ENCODE peak calls at places on chromosome X, in six cellular contexts. B is lower lobe of right lung, D is mucosa of descending colon, J is endothelial cell, F is neural crest cell, R is AG04450. H is an unnamed sample.

GRCh38 chrX:39981946-39982345 is 115.8 kb downstream of the BCOR start:
- DNase-seq in B (no peak), D (no peak), J (no peak), F (no peak), R (no peak), H (no peak)

GRCh38 chrX:133550665-133551064 is 135.4 kb upstream of the GPC4 start:
- DNase-seq in B (no peak), D (no peak), J (no peak), F (no peak), R (no peak), H (no peak)

GRCh38 chrX:149629730-149630387 is 1.7 kb downstream of the TMEM185A start:
- DNase-seq in B (no peak), D (no peak), J (no peak), F (no peak), R (no peak), H (no peak)

GRCh38 chrX:41588271-41588670 is 100.5 kb upstream of the GPR34 start:
- DNase-seq in B (no peak), D (no peak), J (no peak), F (no peak), R (no peak), H (no peak)

GRCh38 chrX:77276742-77277141 is 170.4 kb upstream of the FGF16 start:
- DNase-seq in B (no peak), D (no peak), J (no peak), F (no peak), R (no peak), H (no peak)

GRCh38 chrX:47643926-47644325 is 6.4 kb downstream of the ELK1 start:
- DNase-seq in B (no peak), D (no peak), J (no peak), F (no peak), R (no peak), H (no peak)

GRCh38 chrX:105981772-105982485 is 56.6 kb downstream of the SERPINA7 start:
- DNase-seq in B (no peak), D (no peak), J (no peak), F (no peak), R (no peak), H (no peak)

GRCh38 chrX:15973941-15974340 is 119.3 kb upstream of the AP1S2 start:
- DNase-seq in B (no peak), D (no peak), J (no peak), F (no peak), R (no peak), H (peak)

GRCh38 chrX:6015423-6015822 is 213.2 kb downstream of the NLGN4X start:
- DNase-seq in B (no peak), D (no peak), J (no peak), F (no peak), R (no peak), H (no peak)

GRCh38 chrX:53093748-53094583 is at the start of gene KANTR:
- DNase-seq in B (peak), D (peak), J (peak), F (peak), R (peak), H (peak)

GRCh38 chrX:41377624-41378023 is 43.7 kb downstream of the DDX3X start:
- DNase-seq in B (no peak), D (no peak), J (no peak), F (no peak), R (no peak), H (no peak)

GRCh38 chrX:45164021-45164621 is 36.6 kb downstream of the DIPK2B start:
- DNase-seq in B (no peak), D (no peak), J (no peak), F (no peak), R (no peak), H (peak)

GRCh38 chrX:83511208-83511607 is 3.1 kb downstream of the POU3F4 start:
- DNase-seq in B (no peak), D (no peak), J (peak), F (no peak), R (no peak), H (no peak)

GRCh38 chrX:45623266-45623665 is 422.6 kb upstream of the DIPK2B start:
- DNase-seq in B (no peak), D (no peak), J (no peak), F (no peak), R (peak), H (no peak)

GRCh38 chrX:149312097-149312496 is 193.0 kb downstream of the IDS start:
- DNase-seq in B (no peak), D (no peak), J (no peak), F (no peak), R (no peak), H (no peak)

GRCh38 chrX:15915959-15916703 is 61.5 kb upstream of the AP1S2 start:
- DNase-seq in B (no peak), D (no peak), J (no peak), F (no peak), R (no peak), H (no peak)

GRCh38 chrX:107565916-107566602 is 62.3 kb upstream of the PRPS1 start:
- DNase-seq in B (no peak), D (no peak), J (peak), F (peak), R (no peak), H (peak)

GRCh38 chrX:46268429-46268828 is 276.8 kb downstream of the ZNF674 start:
- DNase-seq in B (no peak), D (no peak), J (no peak), F (no peak), R (no peak), H (no peak)

GRCh38 chrX:120759685-120760084 is 116.0 kb downstream of the CT47B1 start:
- DNase-seq in B (no peak), D (no peak), J (no peak), F (no peak), R (no peak), H (no peak)

GRCh38 chrX:121755541-121755940 is 708.1 kb downstream of the GLUD2 start:
- DNase-seq in B (no peak), D (no peak), J (no peak), F (no peak), R (no peak), H (no peak)

GRCh38 chrX:123731987-123732678 is 719 bp downstream of the THOC2 start:
- DNase-seq in B (no peak), D (peak), J (peak), F (peak), R (no peak), H (peak)

GRCh38 chrX:143664302-143664701 is 28.4 kb upstream of the SLITRK4 start:
- DNase-seq in B (no peak), D (no peak), J (peak), F (peak), R (no peak), H (no peak)

GRCh38 chrX:43566170-43566569 is 89.9 kb upstream of the MAOA start:
- DNase-seq in B (no peak), D (no peak), J (no peak), F (no peak), R (no peak), H (no peak)

GRCh38 chrX:66046612-66047235 is 6.8 kb upstream of the VSIG4 start:
- DNase-seq in B (no peak), D (no peak), J (no peak), F (no peak), R (no peak), H (no peak)

GRCh38 chrX:119687661-119688413 is 5.1 kb downstream of the SEPTIN6 start:
- DNase-seq in B (no peak), D (no peak), J (no peak), F (no peak), R (no peak), H (peak)

GRCh38 chrX:39144323-39144722 is 343.1 kb downstream of the MID1IP1 start:
- DNase-seq in B (no peak), D (no peak), J (no peak), F (no peak), R (no peak), H (no peak)

GRCh38 chrX:15349046-15349445 is 13.7 kb upstream of the PIGA start:
- DNase-seq in B (no peak), D (no peak), J (peak), F (peak), R (peak), H (peak)

GRCh38 chrX:45497290-45497689 is 296.6 kb upstream of the DIPK2B start:
- DNase-seq in B (no peak), D (no peak), J (no peak), F (no peak), R (no peak), H (no peak)

GRCh38 chrX:115940888-115941332 is 229.6 kb upstream of the AGTR2 start:
- DNase-seq in B (no peak), D (no peak), J (peak), F (no peak), R (no peak), H (no peak)
- TF ChIP-seq CTCF in B (no peak), D (no peak), J (no peak), F (no peak), R (no peak), H (peak)

GRCh38 chrX:50081282-50081955 is 119.4 kb downstream of the AKAP4 start:
- DNase-seq in B (peak), D (peak), J (peak), F (no peak), R (no peak), H (peak)
- TF ChIP-seq CTCF in B (peak), D (no peak), J (no peak), F (peak), R (peak), H (peak)

GRCh38 chrX:139639253-139639652 is 68.7 kb downstream of the MCF2 start:
- DNase-seq in B (no peak), D (no peak), J (no peak), F (no peak), R (no peak), H (peak)
- TF ChIP-seq CTCF in B (no peak), D (no peak), J (no peak), F (no peak), R (no peak), H (no peak)

DNA sequence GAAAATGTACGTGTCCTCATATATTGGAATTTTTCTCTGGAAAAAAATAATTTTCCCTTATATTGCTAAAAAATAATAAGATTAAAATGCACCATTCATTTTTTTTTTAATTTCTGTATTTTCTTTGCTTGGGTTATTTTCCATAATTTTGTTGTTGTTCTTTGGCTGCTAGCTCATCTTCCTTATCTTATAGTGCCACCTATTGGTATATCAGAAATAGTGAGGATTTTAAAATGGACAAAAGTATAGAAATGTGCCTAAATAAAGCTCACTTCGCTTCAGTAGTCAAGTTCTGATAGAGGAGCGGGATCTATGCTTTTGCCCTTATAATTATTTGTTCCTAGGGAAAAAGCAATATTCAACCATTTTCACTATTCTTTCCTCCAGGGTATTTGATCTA is 134.8 kb downstream of the NAP1L3 start:
- DNase-seq in B (no peak), D (no peak), J (no peak), F (no peak), R (no peak), H (no peak)
- TF ChIP-seq CTCF in B (no peak), D (no peak), J (peak), F (peak), R (no peak), H (no peak)

GRCh38 chrX:22059800-22060199 is 27.7 kb downstream of the PHEX start:
- DNase-seq in B (no peak), D (no peak), J (no peak), F (no peak), R (no peak), H (peak)

GRCh38 chrX:22057667-22058066 is 25.5 kb downstream of the PHEX start:
- DNase-seq in B (no peak), D (no peak), J (no peak), F (no peak), R (no peak), H (peak)

GRCh38 chrX:22063284-22063683 is 31.2 kb downstream of the PHEX start:
- DNase-seq in B (no peak), D (no peak), J (no peak), F (peak), R (no peak), H (peak)

GRCh38 chrX:22060952-22061351 is 28.8 kb downstream of the PHEX start:
- DNase-seq in B (no peak), D (no peak), J (no peak), F (no peak), R (no peak), H (no peak)

GRCh38 chrX:22060451-22060940 is 28.4 kb downstream of the PHEX start:
- DNase-seq in B (no peak), D (no peak), J (no peak), F (no peak), R (peak), H (no peak)
- TF ChIP-seq CTCF in B (no peak), D (no peak), J (no peak), F (no peak), R (no peak), H (no peak)

GRCh38 chrX:131264665-131265064 is 24.4 kb downstream of the IGSF1 start:
- DNase-seq in B (no peak), D (no peak), J (no peak), F (no peak), R (no peak), H (no peak)

GRCh38 chrX:131262200-131262599 is 26.9 kb downstream of the IGSF1 start:
- DNase-seq in B (no peak), D (no peak), J (no peak), F (no peak), R (no peak), H (no peak)

GRCh38 chrX:131262738-131263679 is 26.1 kb downstream of the IGSF1 start:
- DNase-seq in B (no peak), D (no peak), J (peak), F (no peak), R (no peak), H (no peak)

DNA sequence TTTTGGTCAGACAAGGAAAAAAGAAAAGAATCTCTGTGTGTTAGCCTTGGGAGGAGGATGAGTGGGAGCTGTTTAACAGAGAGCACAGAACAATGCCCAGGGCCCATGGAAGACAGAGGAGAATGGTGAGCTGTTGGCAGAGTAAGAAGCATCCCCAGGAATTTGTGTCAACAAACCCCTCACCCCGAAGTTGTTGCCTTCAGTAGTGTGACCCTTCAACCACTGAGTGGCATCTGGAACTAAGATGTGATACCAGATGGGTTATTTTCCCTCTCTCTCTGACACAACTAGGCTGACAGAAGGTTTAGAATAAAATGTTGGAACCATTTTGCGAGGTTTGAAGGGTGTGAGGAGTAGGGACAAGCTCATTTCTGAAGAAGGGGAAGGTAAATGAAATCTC is 25.1 kb downstream of the IGSF1 start:
- DNase-seq in B (no peak), D (no peak), J (no peak), F (no peak), R (no peak), H (no peak)
- TF ChIP-seq CTCF in B (no peak), D (no peak), J (no peak), F (no peak), R (no peak), H (no peak)

GRCh38 chrX:36683507-36683906 is 324.7 kb upstream of the FAM47C start:
- DNase-seq in B (no peak), D (no peak), J (no peak), F (no peak), R (no peak), H (no peak)

GRCh38 chrX:36684053-36684452 is 324.1 kb upstream of the FAM47C start:
- DNase-seq in B (no peak), D (no peak), J (no peak), F (no peak), R (no peak), H (no peak)
- TF ChIP-seq CTCF in B (no peak), D (no peak), J (no peak), F (no peak), R (no peak), H (no peak)

H was measured in thyroid gland.